ENCODE peak calls at places on chromosomes 2 and 18, in four cellular contexts. One of them, this sample, is unnamed.

GRCh38 chr2:46363535-46364170 is 66.4 kb downstream of the EPAS1 start:
- DNase-seq in HepG2: no peak
- DNase-seq in GM12878: no peak
- DNase-seq in K562: no peak
- DNase-seq in this sample: no peak

GRCh38 chr2:95121495-95122196 is at the start of gene MRPS5:
- DNase-seq in K562: peak; percentile 96
- DNase-seq in GM12878: peak; percentile 13
- DNase-seq in HepG2: peak; percentile 62
- DNase-seq in this sample: peak; percentile 87

GRCh38 chr2:240348522-240348921 is 86.9 kb upstream of the GPC1 start:
- DNase-seq in HepG2: no peak
- DNase-seq in GM12878: no peak
- DNase-seq in K562: no peak
- DNase-seq in this sample: no peak

GRCh38 chr2:187228986-187229385 is 219.1 kb downstream of the CALCRL start:
- DNase-seq in GM12878: no peak
- DNase-seq in HepG2: no peak
- DNase-seq in K562: no peak
- DNase-seq in this sample: no peak

GRCh38 chr18:44839239-44839666 is 158.6 kb downstream of the SETBP1 start:
- DNase-seq in K562: peak; percentile 23
- DNase-seq in GM12878: peak; percentile 64
- DNase-seq in HepG2: no peak
- DNase-seq in this sample: peak; percentile 23

GRCh38 chr18:36296591-36297418 is 708 bp upstream of the FHOD3 start:
- DNase-seq in GM12878: no peak
- DNase-seq in K562: peak; percentile 64
- DNase-seq in HepG2: peak; percentile 32
- DNase-seq in this sample: peak; percentile 85

GRCh38 chr18:23134780-23135678 is at the start of gene CABLES1:
- DNase-seq in HepG2: peak; percentile 74
- DNase-seq in GM12878: no peak
- DNase-seq in K562: peak; percentile 33
- DNase-seq in this sample: peak; percentile 56

GRCh38 chr2:164754157-164755093 is 87.2 kb downstream of the COBLL1 start:
- DNase-seq in GM12878: no peak
- DNase-seq in K562: no peak
- DNase-seq in HepG2: no peak
- DNase-seq in this sample: no peak

GRCh38 chr2:72562451-72563153 is 263.2 kb downstream of the EXOC6B start:
- DNase-seq in GM12878: no peak
- DNase-seq in HepG2: no peak
- DNase-seq in K562: no peak
- DNase-seq in this sample: no peak

GRCh38 chr2:45930396-45930792 is 278.9 kb downstream of the PRKCE start:
- DNase-seq in HepG2: no peak
- DNase-seq in K562: no peak
- DNase-seq in GM12878: no peak
- DNase-seq in this sample: no peak

GRCh38 chr2:112290098-112290497 is 14.7 kb downstream of the ZC3H6 start:
- DNase-seq in GM12878: no peak
- DNase-seq in HepG2: no peak
- DNase-seq in K562: no peak
- DNase-seq in this sample: no peak

GRCh38 chr2:45690223-45690622 is 38.7 kb downstream of the PRKCE start:
- DNase-seq in GM12878: no peak
- DNase-seq in HepG2: no peak
- DNase-seq in K562: no peak
- DNase-seq in this sample: no peak

GRCh38 chr2:157874997-157875719 is 972 bp downstream of the ACVR1 start:
- DNase-seq in HepG2: no peak
- DNase-seq in GM12878: no peak
- DNase-seq in K562: peak; percentile 15
- DNase-seq in this sample: peak; percentile 24

GRCh38 chr18:48019557-48019956 is 89.1 kb upstream of the SMAD2 start:
- DNase-seq in K562: no peak
- DNase-seq in GM12878: no peak
- DNase-seq in HepG2: no peak
- DNase-seq in this sample: no peak

GRCh38 chr2:38751847-38752410 is 768 bp upstream of the SRSF7 start:
- DNase-seq in K562: peak; percentile 20
- DNase-seq in GM12878: no peak
- DNase-seq in HepG2: peak; percentile 45
- DNase-seq in this sample: no peak

GRCh38 chr2:197926673-197927072 is 122.3 kb downstream of the PLCL1 start:
- DNase-seq in K562: no peak
- DNase-seq in HepG2: no peak
- DNase-seq in GM12878: no peak
- DNase-seq in this sample: no peak

GRCh38 chr2:84481702-84482101 is 22.6 kb upstream of the SUCLG1 start:
- DNase-seq in K562: no peak
- DNase-seq in HepG2: no peak
- DNase-seq in GM12878: no peak
- DNase-seq in this sample: no peak

GRCh38 chr18:59145055-59145454 is 5.4 kb downstream of the SEC11C start:
- DNase-seq in GM12878: no peak
- DNase-seq in HepG2: no peak
- DNase-seq in K562: no peak
- DNase-seq in this sample: no peak

GRCh38 chr2:113175736-113176695 is 2.2 kb downstream of the PSD4 start:
- DNase-seq in K562: no peak
- DNase-seq in HepG2: no peak
- DNase-seq in GM12878: no peak
- DNase-seq in this sample: no peak

GRCh38 chr2:11573418-11574175 is 39.8 kb downstream of the GREB1 start:
- DNase-seq in GM12878: no peak
- DNase-seq in K562: no peak
- DNase-seq in HepG2: no peak
- DNase-seq in this sample: peak; percentile 43

GRCh38 chr2:120978359-120979050 is 242.8 kb downstream of the GLI2 start:
- DNase-seq in HepG2: no peak
- DNase-seq in GM12878: no peak
- DNase-seq in K562: no peak
- DNase-seq in this sample: no peak

GRCh38 chr2:212814941-212815340 is 276.3 kb upstream of the ERBB4 start:
- DNase-seq in K562: no peak
- DNase-seq in HepG2: no peak
- DNase-seq in GM12878: no peak
- DNase-seq in this sample: no peak

GRCh38 chr2:171154348-171154747 is 6.3 kb downstream of the TLK1 start:
- DNase-seq in GM12878: no peak
- DNase-seq in K562: no peak
- DNase-seq in HepG2: no peak
- DNase-seq in this sample: no peak

GRCh38 chr2:46856336-46856735 is 59.3 kb downstream of the MCFD2 start:
- DNase-seq in HepG2: no peak
- DNase-seq in GM12878: no peak
- DNase-seq in K562: no peak
- DNase-seq in this sample: no peak

GRCh38 chr2:176317246-176318065 is 48.2 kb downstream of the MTX2 start:
- DNase-seq in HepG2: peak; percentile 76
- DNase-seq in K562: no peak
- DNase-seq in GM12878: no peak
- DNase-seq in this sample: no peak

GRCh38 chr2:72629062-72629461 is 196.8 kb downstream of the EXOC6B start:
- DNase-seq in GM12878: no peak
- DNase-seq in K562: no peak
- DNase-seq in HepG2: no peak
- DNase-seq in this sample: no peak

GRCh38 chr2:140814141-140814540 is 1316.7 kb downstream of the LRP1B start:
- DNase-seq in GM12878: no peak
- DNase-seq in K562: no peak
- DNase-seq in HepG2: no peak
- DNase-seq in this sample: no peak

GRCh38 chr18:49922228-49922627 is 108.9 kb upstream of the ACAA2 start:
- DNase-seq in GM12878: no peak
- DNase-seq in HepG2: no peak
- DNase-seq in K562: no peak
- DNase-seq in this sample: no peak

GRCh38 chr2:177989029-177989885 is 83.3 kb downstream of the PDE11A start:
- DNase-seq in GM12878: no peak
- DNase-seq in K562: no peak
- DNase-seq in HepG2: no peak
- DNase-seq in this sample: no peak

GRCh38 chr2:31442376-31442775 is 27.8 kb upstream of the XDH start:
- DNase-seq in GM12878: no peak
- DNase-seq in HepG2: no peak
- DNase-seq in K562: no peak
- DNase-seq in this sample: no peak

DNA sequence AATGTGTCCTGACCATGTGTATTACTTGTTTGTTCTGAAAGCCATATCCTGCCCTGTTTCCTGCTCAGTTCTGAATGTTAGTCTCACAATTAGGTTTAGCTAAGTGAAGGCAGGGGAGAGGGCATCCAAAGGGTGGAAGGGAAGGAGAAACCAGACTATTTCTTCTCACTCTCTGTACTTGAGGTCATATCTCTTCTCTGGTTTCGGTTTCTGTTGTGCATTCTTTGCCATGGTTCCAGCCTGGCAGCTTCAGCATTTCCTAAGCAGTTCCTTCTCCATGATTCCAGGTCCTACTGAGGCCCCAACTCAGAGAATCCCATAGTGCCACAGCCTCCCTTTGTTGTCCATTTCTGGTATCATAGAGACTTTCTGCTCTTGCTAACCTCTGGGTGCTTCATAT is 40.3 kb upstream of the HNMT start:
- DNase-seq in GM12878: no peak
- DNase-seq in K562: no peak
- DNase-seq in HepG2: no peak
- DNase-seq in this sample: no peak
- TF ChIP-seq NR2C2 in GM12878: no peak
- TF ChIP-seq NR2C2 in K562: no peak
- TF ChIP-seq NR2C2 in HepG2: no peak
- TF ChIP-seq NR2C2 in this sample: no peak

DNA sequence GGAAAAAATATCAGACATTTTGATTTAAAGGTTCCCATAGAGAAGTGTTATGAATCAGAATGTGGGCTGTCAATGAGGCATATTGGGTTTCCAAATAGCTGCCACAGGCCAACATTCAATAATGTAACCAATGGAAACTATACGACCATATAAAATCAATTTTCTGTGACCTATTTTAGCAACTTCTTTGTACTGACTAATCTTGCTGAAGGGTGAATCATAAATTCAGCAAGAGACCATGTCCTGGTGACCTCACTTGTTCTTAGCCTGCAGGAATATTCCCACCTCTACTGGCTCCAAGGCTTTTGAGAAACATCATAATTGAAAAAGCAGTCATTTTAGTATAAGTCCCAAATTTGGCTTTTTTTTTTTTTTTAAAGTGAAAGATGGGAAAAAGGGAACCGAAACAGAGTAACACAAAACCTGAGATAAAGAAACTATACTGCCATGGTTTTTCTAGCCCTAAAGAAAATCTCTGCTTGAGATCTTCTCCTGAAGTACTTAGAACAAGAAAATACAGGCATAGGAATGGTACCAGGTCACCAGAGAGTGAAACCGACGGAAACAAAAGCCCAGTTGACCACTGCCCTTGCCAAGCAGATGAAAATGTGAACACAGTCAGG is 32.1 kb downstream of the PLEKHM3 start:
- DNase-seq in GM12878: no peak
- DNase-seq in HepG2: no peak
- DNase-seq in K562: no peak
- DNase-seq in this sample: no peak
- TF ChIP-seq ESRRA in GM12878: no peak
- TF ChIP-seq ESRRA in HepG2: no peak
- TF ChIP-seq ESRRA in K562: no peak
- TF ChIP-seq ESRRA in this sample: no peak

GRCh38 chr2:195411219-195411687 is 245.8 kb upstream of the SLC39A10 start:
- DNase-seq in K562: no peak
- DNase-seq in HepG2: no peak
- DNase-seq in GM12878: peak; percentile 57
- DNase-seq in this sample: no peak
- TF ChIP-seq NR2C2 in K562: no peak
- TF ChIP-seq NR2C2 in HepG2: no peak
- TF ChIP-seq NR2C2 in GM12878: no peak
- TF ChIP-seq NR2C2 in this sample: no peak

GRCh38 chr2:122705751-122706150 is 950.3 kb downstream of the TSN start:
- DNase-seq in GM12878: no peak
- DNase-seq in HepG2: no peak
- DNase-seq in K562: no peak
- DNase-seq in this sample: no peak

GRCh38 chr2:122707224-122707824 is 951.9 kb downstream of the TSN start:
- DNase-seq in HepG2: no peak
- DNase-seq in K562: no peak
- DNase-seq in GM12878: peak; percentile 70
- DNase-seq in this sample: no peak

GRCh38 chr2:122704109-122704563 is 948.7 kb downstream of the TSN start:
- DNase-seq in GM12878: peak; percentile 66
- DNase-seq in HepG2: no peak
- DNase-seq in K562: no peak
- DNase-seq in this sample: no peak

GRCh38 chr2:122706757-122707223 is 951.3 kb downstream of the TSN start:
- DNase-seq in GM12878: no peak
- DNase-seq in K562: no peak
- DNase-seq in HepG2: no peak
- DNase-seq in this sample: no peak

GRCh38 chr2:122703676-122704075 is 948.2 kb downstream of the TSN start:
- DNase-seq in GM12878: no peak
- DNase-seq in K562: no peak
- DNase-seq in HepG2: no peak
- DNase-seq in this sample: no peak
- TF ChIP-seq ESRRA in GM12878: no peak
- TF ChIP-seq ESRRA in K562: no peak
- TF ChIP-seq ESRRA in HepG2: no peak
- TF ChIP-seq ESRRA in this sample: no peak